ENCODE peak calls at places on chromosomes 12 and 14, in six cellular contexts. O is endothelial cell of umbilical vein, Z is GM04504, U is NAMALWA, V is progenitor cell of endocrine pancreas, F is Calu3. H is an unnamed sample.

GRCh38 chr12:50112456-50113218 is 601 bp downstream of the COX14 start:
- DNase-seq in O (no peak), Z (no peak), U (peak), V (no peak), F (peak), H (no peak)

GRCh38 chr14:99928963-99929362 is 135.8 kb downstream of the EML1 start:
- DNase-seq in O (no peak), Z (no peak), U (no peak), V (no peak), F (no peak), H (no peak)

GRCh38 chr12:66823857-66824570 is 145.1 kb upstream of the GRIP1 start:
- DNase-seq in O (no peak), Z (no peak), U (no peak), V (no peak), F (peak), H (no peak)

GRCh38 chr12:89384050-89384749 is 31.9 kb upstream of the DUSP6 start:
- DNase-seq in O (peak), Z (peak), U (no peak), V (no peak), F (peak), H (no peak)

GRCh38 chr12:75661927-75662326 is 150.5 kb upstream of the KRR1 start:
- DNase-seq in O (peak), Z (no peak), U (no peak), V (no peak), F (no peak), H (no peak)

GRCh38 chr12:91349451-91349850 is 166.8 kb upstream of the DCN start:
- DNase-seq in O (no peak), Z (no peak), U (no peak), V (no peak), F (no peak), H (no peak)

GRCh38 chr14:50068496-50068895 is 47.9 kb downstream of the VCPKMT start:
- DNase-seq in O (no peak), Z (no peak), U (no peak), V (no peak), F (no peak), H (no peak)

GRCh38 chr14:61476737-61477410 is 155.5 kb downstream of the PRKCH start:
- DNase-seq in O (peak), Z (peak), U (peak), V (no peak), F (peak), H (peak)

GRCh38 chr14:70268760-70269159 is 80.0 kb upstream of the SLC8A3 start:
- DNase-seq in O (no peak), Z (no peak), U (no peak), V (no peak), F (no peak), H (no peak)

GRCh38 chr12:105922670-105923102 is 216.1 kb downstream of the NUAK1 start:
- DNase-seq in O (peak), Z (peak), U (no peak), V (no peak), F (no peak), H (no peak)

GRCh38 chr12:44225128-44225527 is 389.2 kb downstream of the TMEM117 start:
- DNase-seq in O (no peak), Z (no peak), U (no peak), V (no peak), F (no peak), H (no peak)

GRCh38 chr14:24941719-24942118 is 108.2 kb downstream of the STXBP6 start:
- DNase-seq in O (no peak), Z (no peak), U (peak), V (no peak), F (peak), H (no peak)

H was measured in tibial artery.